ENCODE peak calls at places on chromosomes 12 and 14, in five cellular contexts. One of them, this sample, is unnamed.

GRCh38 chr14:93044116-93044515 is 71.6 kb downstream of the ITPK1 start:
- DNase-seq in astrocyte of the spinal cord: no peak
- DNase-seq in AG10803: no peak
- DNase-seq in mucosa of descending colon: no peak
- DNase-seq in thoracic aorta: no peak
- DNase-seq in this sample: peak

GRCh38 chr12:54082402-54082892 is 28.8 kb downstream of the HOXC4 start:
- DNase-seq in AG10803: no peak
- DNase-seq in astrocyte of the spinal cord: peak
- DNase-seq in mucosa of descending colon: peak
- DNase-seq in thoracic aorta: no peak
- DNase-seq in this sample: no peak

GRCh38 chr12:9134981-9135628 is 19.4 kb upstream of the A2M start:
- DNase-seq in mucosa of descending colon: peak
- DNase-seq in astrocyte of the spinal cord: no peak
- DNase-seq in thoracic aorta: no peak
- DNase-seq in AG10803: no peak
- DNase-seq in this sample: no peak

GRCh38 chr14:59698793-59699192 is 122.2 kb upstream of the CCDC175 start:
- DNase-seq in astrocyte of the spinal cord: peak
- DNase-seq in AG10803: no peak
- DNase-seq in thoracic aorta: no peak
- DNase-seq in mucosa of descending colon: no peak
- DNase-seq in this sample: peak

GRCh38 chr12:131536337-131536736 is 174.6 kb upstream of the SFSWAP start:
- DNase-seq in thoracic aorta: no peak
- DNase-seq in mucosa of descending colon: no peak
- DNase-seq in AG10803: no peak
- DNase-seq in astrocyte of the spinal cord: no peak
- DNase-seq in this sample: no peak

GRCh38 chr14:25074112-25074511 is 24.2 kb upstream of the STXBP6 start:
- DNase-seq in mucosa of descending colon: no peak
- DNase-seq in AG10803: no peak
- DNase-seq in thoracic aorta: no peak
- DNase-seq in astrocyte of the spinal cord: no peak
- DNase-seq in this sample: no peak

GRCh38 chr12:1695836-1696670 is 5.2 kb downstream of the ADIPOR2 start:
- DNase-seq in AG10803: no peak
- DNase-seq in mucosa of descending colon: no peak
- DNase-seq in astrocyte of the spinal cord: no peak
- DNase-seq in thoracic aorta: no peak
- DNase-seq in this sample: peak

GRCh38 chr12:19669793-19670192 is 230.5 kb downstream of the AEBP2 start:
- DNase-seq in mucosa of descending colon: no peak
- DNase-seq in AG10803: no peak
- DNase-seq in astrocyte of the spinal cord: no peak
- DNase-seq in thoracic aorta: no peak
- DNase-seq in this sample: no peak

GRCh38 chr14:48384786-48385185 is 709.4 kb upstream of the MDGA2 start:
- DNase-seq in mucosa of descending colon: no peak
- DNase-seq in astrocyte of the spinal cord: no peak
- DNase-seq in thoracic aorta: no peak
- DNase-seq in AG10803: no peak
- DNase-seq in this sample: no peak

GRCh38 chr14:35932659-35933159 is 106.6 kb downstream of the BRMS1L start:
- DNase-seq in thoracic aorta: no peak
- DNase-seq in astrocyte of the spinal cord: no peak
- DNase-seq in mucosa of descending colon: no peak
- DNase-seq in AG10803: no peak
- DNase-seq in this sample: no peak

DNA sequence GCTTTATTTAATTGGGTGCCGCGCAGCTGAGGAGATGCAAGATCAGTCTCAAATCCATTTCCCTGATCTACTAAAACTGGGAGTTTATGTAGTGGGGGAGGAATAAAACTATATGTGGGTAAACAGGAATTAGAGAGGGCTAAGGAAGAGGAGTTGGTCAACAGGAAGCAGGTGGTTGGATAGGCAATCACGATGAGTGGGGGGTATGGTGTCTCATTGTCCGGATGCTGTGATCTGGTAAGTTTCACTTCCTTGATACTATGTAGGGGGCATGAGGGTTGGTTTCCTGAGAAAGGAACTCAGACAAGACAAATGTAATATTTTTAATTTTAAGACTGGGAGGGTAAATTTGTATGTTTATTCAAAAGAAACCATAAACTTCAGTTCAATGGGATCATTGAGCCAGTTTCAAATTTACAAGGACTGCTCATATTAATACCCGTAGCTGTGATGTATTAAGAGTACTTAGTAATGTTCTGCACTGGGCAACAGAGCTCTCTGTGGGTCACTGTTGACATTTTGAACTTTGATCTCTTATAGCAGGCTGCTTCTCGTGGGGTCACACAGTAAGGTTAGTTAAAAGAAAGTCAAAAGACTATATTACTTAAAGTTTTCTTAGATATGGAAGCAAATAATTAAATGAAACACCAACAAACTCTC is 786.2 kb upstream of the FBXO33 start:
- DNase-seq in thoracic aorta: no peak
- DNase-seq in mucosa of descending colon: no peak
- DNase-seq in AG10803: no peak
- DNase-seq in astrocyte of the spinal cord: no peak
- DNase-seq in this sample: no peak
- H3K4me3 ChIP-seq in thoracic aorta: no peak
- H3K4me3 ChIP-seq in mucosa of descending colon: no peak
- H3K4me3 ChIP-seq in AG10803: no peak
- H3K4me3 ChIP-seq in astrocyte of the spinal cord: no peak
- H3K4me3 ChIP-seq in this sample: no peak

GRCh38 chr12:113940357-113940756 is 25.8 kb downstream of the RBM19 start:
- DNase-seq in mucosa of descending colon: no peak
- DNase-seq in thoracic aorta: no peak
- DNase-seq in AG10803: no peak
- DNase-seq in astrocyte of the spinal cord: no peak
- DNase-seq in this sample: no peak
- TF ChIP-seq CTCF in mucosa of descending colon: no peak
- TF ChIP-seq CTCF in thoracic aorta: no peak
- TF ChIP-seq CTCF in AG10803: no peak
- TF ChIP-seq CTCF in astrocyte of the spinal cord: no peak
- TF ChIP-seq CTCF in this sample: no peak

DNA sequence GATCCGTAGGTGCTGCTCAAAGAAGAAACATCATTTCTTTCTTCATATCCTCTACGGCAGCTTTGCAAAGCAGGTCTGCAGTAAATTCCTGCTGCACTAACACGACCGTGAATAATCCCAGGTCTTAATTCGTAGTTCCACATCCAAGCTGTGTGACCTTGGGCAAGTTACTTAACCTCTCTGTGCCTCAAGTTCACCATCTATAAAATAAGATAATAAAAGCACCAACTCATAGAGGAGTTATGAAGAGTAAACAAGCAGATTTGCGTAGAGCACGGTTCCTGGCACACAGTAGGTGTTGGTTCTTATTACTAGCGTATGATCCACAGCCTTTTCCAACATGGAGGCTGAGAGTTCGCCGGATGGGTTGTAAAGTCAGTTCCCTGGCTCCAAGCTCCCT is 3.6 kb downstream of the NCOR2 start:
- DNase-seq in astrocyte of the spinal cord: no peak
- DNase-seq in thoracic aorta: no peak
- DNase-seq in mucosa of descending colon: no peak
- DNase-seq in AG10803: no peak
- DNase-seq in this sample: no peak
- H3K4me3 ChIP-seq in astrocyte of the spinal cord: no peak
- H3K4me3 ChIP-seq in thoracic aorta: no peak
- H3K4me3 ChIP-seq in mucosa of descending colon: no peak
- H3K4me3 ChIP-seq in AG10803: no peak
- H3K4me3 ChIP-seq in this sample: no peak

DNA sequence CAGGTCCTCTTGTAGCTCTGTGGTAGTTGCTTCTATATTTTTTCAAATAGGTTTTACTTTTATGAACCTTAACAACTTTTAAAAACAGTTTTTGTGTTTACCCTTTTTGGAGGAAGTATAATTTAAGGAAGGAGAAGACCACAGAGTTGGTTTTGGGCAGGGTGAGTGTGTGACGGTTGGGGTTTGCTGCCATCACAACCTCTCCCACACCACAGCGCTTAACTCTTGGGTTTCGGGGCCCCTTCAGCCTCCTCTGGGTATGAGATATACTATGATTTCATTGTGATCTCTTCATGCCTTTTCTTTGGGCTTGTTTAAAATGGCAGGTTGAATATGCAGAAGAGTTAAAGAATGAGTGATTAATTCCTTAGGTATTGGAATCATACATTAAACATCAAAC is 228.7 kb upstream of the CRY1 start:
- DNase-seq in thoracic aorta: no peak
- DNase-seq in astrocyte of the spinal cord: no peak
- DNase-seq in AG10803: no peak
- DNase-seq in mucosa of descending colon: no peak
- DNase-seq in this sample: no peak
- TF ChIP-seq CTCF in thoracic aorta: no peak
- TF ChIP-seq CTCF in astrocyte of the spinal cord: no peak
- TF ChIP-seq CTCF in AG10803: no peak
- TF ChIP-seq CTCF in mucosa of descending colon: no peak
- TF ChIP-seq CTCF in this sample: no peak

DNA sequence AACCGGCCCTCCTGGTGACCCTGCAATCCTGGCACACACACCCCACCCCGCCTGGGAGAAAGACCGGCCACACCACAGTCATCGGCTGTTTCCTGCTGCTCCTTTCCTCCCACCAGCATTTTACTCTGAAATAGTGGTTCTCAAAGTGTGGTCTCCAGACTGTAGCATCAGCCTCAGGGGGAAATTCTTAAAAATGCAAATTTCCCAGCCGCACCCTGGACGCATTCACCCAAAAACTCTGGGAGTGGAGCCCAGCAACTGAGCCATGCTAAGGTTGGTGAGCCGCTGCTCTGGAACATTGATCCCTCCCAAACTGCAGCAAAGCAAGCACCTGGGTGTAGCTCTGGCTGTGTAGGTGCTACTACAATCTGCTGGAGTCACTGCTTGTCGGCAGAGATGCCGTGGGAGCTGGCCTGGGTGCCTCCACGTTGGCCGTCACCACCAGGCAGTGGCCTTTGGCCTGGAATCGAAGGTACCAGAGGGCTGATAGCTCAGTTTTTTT is 38.4 kb upstream of the BCL2L14 start:
- DNase-seq in astrocyte of the spinal cord: no peak
- DNase-seq in mucosa of descending colon: peak
- DNase-seq in AG10803: no peak
- DNase-seq in thoracic aorta: no peak
- DNase-seq in this sample: no peak
- H3K4me3 ChIP-seq in astrocyte of the spinal cord: no peak
- H3K4me3 ChIP-seq in mucosa of descending colon: no peak
- H3K4me3 ChIP-seq in AG10803: no peak
- H3K4me3 ChIP-seq in thoracic aorta: peak
- H3K4me3 ChIP-seq in this sample: no peak

GRCh38 chr14:56881181-56881580 is 70.9 kb upstream of the OTX2 start:
- DNase-seq in AG10803: no peak
- DNase-seq in astrocyte of the spinal cord: no peak
- DNase-seq in mucosa of descending colon: no peak
- DNase-seq in thoracic aorta: no peak
- DNase-seq in this sample: no peak

GRCh38 chr14:56886471-56887062 is 76.3 kb upstream of the OTX2 start:
- DNase-seq in astrocyte of the spinal cord: no peak
- DNase-seq in mucosa of descending colon: no peak
- DNase-seq in AG10803: no peak
- DNase-seq in thoracic aorta: no peak
- DNase-seq in this sample: no peak

GRCh38 chr14:56885795-56886194 is 75.5 kb upstream of the OTX2 start:
- DNase-seq in mucosa of descending colon: no peak
- DNase-seq in astrocyte of the spinal cord: no peak
- DNase-seq in thoracic aorta: no peak
- DNase-seq in AG10803: no peak
- DNase-seq in this sample: no peak

GRCh38 chr14:56887211-56887610 is 76.9 kb upstream of the OTX2 start:
- DNase-seq in thoracic aorta: no peak
- DNase-seq in astrocyte of the spinal cord: no peak
- DNase-seq in AG10803: no peak
- DNase-seq in mucosa of descending colon: no peak
- DNase-seq in this sample: no peak

GRCh38 chr14:56884617-56885016 is 74.3 kb upstream of the OTX2 start:
- DNase-seq in astrocyte of the spinal cord: no peak
- DNase-seq in thoracic aorta: no peak
- DNase-seq in AG10803: no peak
- DNase-seq in mucosa of descending colon: no peak
- DNase-seq in this sample: no peak
- TF ChIP-seq CTCF in astrocyte of the spinal cord: no peak
- TF ChIP-seq CTCF in thoracic aorta: no peak
- TF ChIP-seq CTCF in AG10803: no peak
- TF ChIP-seq CTCF in mucosa of descending colon: no peak
- TF ChIP-seq CTCF in this sample: no peak

DNA sequence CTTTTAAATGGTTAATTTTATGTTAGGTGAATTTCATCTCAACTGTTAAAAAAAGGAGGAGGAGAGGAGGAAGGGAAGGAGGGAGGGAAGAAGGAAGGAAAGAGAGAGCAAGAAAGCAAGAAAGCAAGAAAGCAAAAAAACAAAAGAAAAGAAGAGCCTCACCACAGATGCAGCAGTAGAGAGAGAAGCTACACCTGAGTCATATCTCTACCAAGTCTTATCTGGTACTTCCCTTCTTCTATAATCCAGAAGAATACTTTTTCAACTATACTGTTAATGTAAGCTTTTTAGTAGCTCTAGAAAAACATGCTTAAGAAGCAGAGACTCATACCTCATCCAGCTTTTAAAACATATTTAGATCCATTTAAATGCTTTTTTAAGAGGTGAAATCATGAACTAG is 5.6 kb upstream of the IL26 start:
- DNase-seq in thoracic aorta: no peak
- DNase-seq in mucosa of descending colon: no peak
- DNase-seq in AG10803: no peak
- DNase-seq in astrocyte of the spinal cord: no peak
- DNase-seq in this sample: no peak
- H3K4me3 ChIP-seq in thoracic aorta: no peak
- H3K4me3 ChIP-seq in mucosa of descending colon: no peak
- H3K4me3 ChIP-seq in AG10803: no peak
- H3K4me3 ChIP-seq in astrocyte of the spinal cord: no peak
- H3K4me3 ChIP-seq in this sample: no peak

GRCh38 chr14:104724981-104725771 is 1.1 kb downstream of the ADSS1 start:
- DNase-seq in mucosa of descending colon: peak
- DNase-seq in thoracic aorta: no peak
- DNase-seq in astrocyte of the spinal cord: peak
- DNase-seq in AG10803: no peak
- DNase-seq in this sample: peak
- TF ChIP-seq CTCF in mucosa of descending colon: no peak
- TF ChIP-seq CTCF in thoracic aorta: peak
- TF ChIP-seq CTCF in astrocyte of the spinal cord: peak
- TF ChIP-seq CTCF in AG10803: peak
- TF ChIP-seq CTCF in this sample: peak

GRCh38 chr12:128578045-128578444 is 245.7 kb downstream of the SLC15A4 start:
- DNase-seq in mucosa of descending colon: no peak
- DNase-seq in AG10803: no peak
- DNase-seq in astrocyte of the spinal cord: no peak
- DNase-seq in thoracic aorta: no peak
- DNase-seq in this sample: no peak

GRCh38 chr12:128571906-128572305 is 251.9 kb downstream of the SLC15A4 start:
- DNase-seq in mucosa of descending colon: no peak
- DNase-seq in thoracic aorta: no peak
- DNase-seq in AG10803: no peak
- DNase-seq in astrocyte of the spinal cord: no peak
- DNase-seq in this sample: no peak

GRCh38 chr12:128570191-128571065 is 253.3 kb downstream of the SLC15A4 start:
- DNase-seq in thoracic aorta: no peak
- DNase-seq in astrocyte of the spinal cord: no peak
- DNase-seq in AG10803: no peak
- DNase-seq in mucosa of descending colon: no peak
- DNase-seq in this sample: no peak

GRCh38 chr12:128572311-128572810 is 251.4 kb downstream of the SLC15A4 start:
- DNase-seq in mucosa of descending colon: no peak
- DNase-seq in AG10803: no peak
- DNase-seq in thoracic aorta: no peak
- DNase-seq in astrocyte of the spinal cord: no peak
- DNase-seq in this sample: no peak

GRCh38 chr12:128573907-128574306 is 249.9 kb downstream of the SLC15A4 start:
- DNase-seq in thoracic aorta: no peak
- DNase-seq in AG10803: no peak
- DNase-seq in astrocyte of the spinal cord: no peak
- DNase-seq in mucosa of descending colon: no peak
- DNase-seq in this sample: no peak
- H3K4me3 ChIP-seq in thoracic aorta: no peak
- H3K4me3 ChIP-seq in AG10803: no peak
- H3K4me3 ChIP-seq in astrocyte of the spinal cord: no peak
- H3K4me3 ChIP-seq in mucosa of descending colon: no peak
- H3K4me3 ChIP-seq in this sample: no peak

This sample was measured in fibroblast of the aortic adventitia.